ENCODE peak calls at places on chromosomes 3 and 15, in seven cellular contexts. I, P, Y, Z, W, L and N are unnamed samples.

GRCh38 chr3:55534876-55535275 is 47.8 kb upstream of the WNT5A start:
- DNase-seq in P (no peak), Z (no peak), L (no peak), Y (no peak), I (no peak), W (no peak), N (no peak)

GRCh38 chr3:141049681-141050080 is 1.5 kb upstream of the SPSB4 start:
- DNase-seq in Y (peak; percentile 66), L (no peak), Z (no peak), I (no peak), P (no peak), W (no peak), N (no peak)

GRCh38 chr3:40875581-40875980 is 323.7 kb upstream of the CTNNB1 start:
- DNase-seq in L (no peak), I (no peak), P (no peak), Z (no peak), W (no peak), Y (no peak), N (no peak)

GRCh38 chr3:11380314-11380713 is 108.1 kb downstream of the ATG7 start:
- DNase-seq in Y (no peak), W (no peak), I (no peak), L (no peak), Z (no peak), P (no peak), N (no peak)

GRCh38 chr3:149848688-149849087 is 35.7 kb downstream of the RNF13 start:
- DNase-seq in Z (no peak), P (no peak), W (no peak), I (no peak), L (no peak), Y (no peak), N (no peak)

GRCh38 chr15:50542051-50542450 is 4.4 kb downstream of the USP50 start:
- DNase-seq in Y (no peak), W (no peak), Z (peak; percentile 70), L (no peak), I (no peak), P (no peak), N (no peak)

GRCh38 chr15:23038741-23039150 is 623 bp downstream of the TUBGCP5 start:
- DNase-seq in W (peak; percentile 26), L (no peak), Y (peak; percentile 66), Z (peak; percentile 28), P (no peak), I (no peak), N (no peak)

GRCh38 chr15:22786868-22787698 is 639 bp downstream of the NIPA1 start:
- DNase-seq in L (no peak), W (peak; percentile 28), Y (peak; percentile 52), I (no peak), P (no peak), Z (no peak), N (peak; percentile 80)

GRCh38 chr3:12966847-12967750 is 106.1 kb downstream of the IQSEC1 start:
- DNase-seq in I (no peak), Y (no peak), L (peak; percentile 11), W (no peak), Z (no peak), P (no peak), N (no peak)

GRCh38 chr3:119245778-119246177 is 5.1 kb upstream of the B4GALT4 start:
- DNase-seq in I (no peak), Z (no peak), W (no peak), L (no peak), P (peak; percentile 67), Y (peak; percentile 29), N (no peak)

GRCh38 chr3:29694783-29695182 is 413.9 kb downstream of the RBMS3 start:
- DNase-seq in Y (no peak), L (no peak), I (no peak), Z (peak; percentile 42), P (no peak), W (no peak), N (no peak)

GRCh38 chr15:27244047-27244446 is 273.1 kb downstream of the GABRG3 start:
- DNase-seq in Z (no peak), P (no peak), L (no peak), I (no peak), Y (no peak), W (no peak), N (no peak)

GRCh38 chr15:66798426-66799061 is 96.5 kb downstream of the SMAD6 start:
- DNase-seq in Y (no peak), P (no peak), Z (no peak), W (no peak), I (peak; percentile 57), L (no peak), N (no peak)

GRCh38 chr15:57772223-57772957 is 65.9 kb downstream of the POLR2M start:
- DNase-seq in I (no peak), Y (peak; percentile 15), W (no peak), Z (peak; percentile 61), P (no peak), L (no peak), N (no peak)

GRCh38 chr15:48144889-48145288 is 24.1 kb downstream of the SLC24A5 start:
- DNase-seq in I (no peak), Z (no peak), Y (no peak), P (no peak), W (no peak), L (no peak), N (no peak)

GRCh38 chr3:12553921-12554391 is 2.9 kb upstream of the MKRN2 start:
- DNase-seq in L (no peak), W (peak; percentile 35), Z (no peak), P (no peak), Y (no peak), I (no peak), N (peak; percentile 80)

GRCh38 chr15:31046759-31047359 is 54.7 kb downstream of the TRPM1 start:
- DNase-seq in W (no peak), Z (no peak), Y (no peak), I (no peak), P (no peak), L (no peak), N (no peak)

GRCh38 chr15:58360421-58361090 is 71.2 kb upstream of the LIPC start:
- DNase-seq in I (no peak), Y (no peak), Z (no peak), L (no peak), P (no peak), W (no peak), N (no peak)

GRCh38 chr3:157375342-157375986 is 61.2 kb upstream of the PTX3 start:
- DNase-seq in W (no peak), L (no peak), P (no peak), Y (no peak), Z (no peak), I (no peak), N (no peak)

GRCh38 chr3:113314923-113315322 is 103.6 kb downstream of the BOC start:
- DNase-seq in Z (no peak), L (no peak), Y (no peak), I (no peak), P (no peak), W (no peak), N (no peak)

GRCh38 chr3:14124615-14125192 is at the start of the genes CHCHD4 and TMEM43:
- DNase-seq in Z (peak; percentile 98), Y (peak; percentile 98), W (peak; percentile 99), I (peak; percentile 99), P (peak; percentile 100), L (peak; percentile 91), N (peak; percentile 100)